ENCODE peak calls at places on chromosomes 16 and 17, in six cellular contexts. One of them, this sample, is unnamed.

GRCh38 chr17:14772776-14773175 is 471.9 kb downstream of the HS3ST3B1 start:
- DNase-seq in sigmoid colon: no peak
- DNase-seq in ovary: no peak
- DNase-seq in tibial nerve: no peak
- DNase-seq in OCI-LY7: no peak
- DNase-seq in Peyer's patch: no peak
- DNase-seq in this sample: no peak

GRCh38 chr17:48749621-48750553 is 21.3 kb upstream of the HOXB13 start:
- DNase-seq in Peyer's patch: no peak
- DNase-seq in sigmoid colon: no peak
- DNase-seq in OCI-LY7: no peak
- DNase-seq in ovary: no peak
- DNase-seq in tibial nerve: no peak
- DNase-seq in this sample: no peak

GRCh38 chr17:64393000-64393402 is 2.3 kb upstream of the PECAM1 start:
- DNase-seq in ovary: no peak
- DNase-seq in sigmoid colon: no peak
- DNase-seq in Peyer's patch: peak
- DNase-seq in OCI-LY7: no peak
- DNase-seq in tibial nerve: no peak
- DNase-seq in this sample: peak

GRCh38 chr17:12719948-12720347 is 54.3 kb downstream of the MYOCD start:
- DNase-seq in ovary: no peak
- DNase-seq in OCI-LY7: no peak
- DNase-seq in sigmoid colon: no peak
- DNase-seq in tibial nerve: no peak
- DNase-seq in Peyer's patch: no peak
- DNase-seq in this sample: no peak

GRCh38 chr17:51853857-51854256 is 304.7 kb downstream of the CA10 start:
- DNase-seq in sigmoid colon: no peak
- DNase-seq in OCI-LY7: no peak
- DNase-seq in Peyer's patch: no peak
- DNase-seq in tibial nerve: no peak
- DNase-seq in ovary: no peak
- DNase-seq in this sample: no peak

GRCh38 chr16:67397812-67398545 is 4.7 kb upstream of the TPPP3 start:
- DNase-seq in Peyer's patch: no peak
- DNase-seq in ovary: no peak
- DNase-seq in sigmoid colon: no peak
- DNase-seq in tibial nerve: no peak
- DNase-seq in OCI-LY7: peak
- DNase-seq in this sample: no peak

GRCh38 chr16:49556252-49557069 is 182.9 kb downstream of the C16orf78 start:
- DNase-seq in sigmoid colon: no peak
- DNase-seq in tibial nerve: no peak
- DNase-seq in Peyer's patch: no peak
- DNase-seq in ovary: no peak
- DNase-seq in OCI-LY7: peak
- DNase-seq in this sample: no peak

GRCh38 chr17:2926019-2926650 is 129.9 kb downstream of the RAP1GAP2 start:
- DNase-seq in ovary: no peak
- DNase-seq in tibial nerve: no peak
- DNase-seq in Peyer's patch: no peak
- DNase-seq in sigmoid colon: no peak
- DNase-seq in OCI-LY7: no peak
- DNase-seq in this sample: no peak

GRCh38 chr17:6166492-6167179 is 96.5 kb downstream of the WSCD1 start:
- DNase-seq in tibial nerve: no peak
- DNase-seq in Peyer's patch: no peak
- DNase-seq in sigmoid colon: no peak
- DNase-seq in ovary: no peak
- DNase-seq in OCI-LY7: no peak
- DNase-seq in this sample: no peak

GRCh38 chr17:17391575-17392370 is 85.0 kb upstream of the MED9 start:
- DNase-seq in ovary: no peak
- DNase-seq in OCI-LY7: peak
- DNase-seq in tibial nerve: no peak
- DNase-seq in Peyer's patch: peak
- DNase-seq in sigmoid colon: no peak
- DNase-seq in this sample: peak

GRCh38 chr16:89051521-89052166 is 42.0 kb upstream of the ACSF3 start:
- DNase-seq in OCI-LY7: no peak
- DNase-seq in tibial nerve: no peak
- DNase-seq in sigmoid colon: no peak
- DNase-seq in ovary: no peak
- DNase-seq in Peyer's patch: no peak
- DNase-seq in this sample: no peak

GRCh38 chr16:3149630-3150345 is 15.0 kb downstream of the ZNF213 start:
- DNase-seq in sigmoid colon: peak
- DNase-seq in ovary: peak
- DNase-seq in Peyer's patch: peak
- DNase-seq in OCI-LY7: peak
- DNase-seq in tibial nerve: peak
- DNase-seq in this sample: peak

GRCh38 chr17:37844158-37844976 is 79.8 kb upstream of the TBC1D3K start:
- DNase-seq in OCI-LY7: peak
- DNase-seq in Peyer's patch: peak
- DNase-seq in sigmoid colon: no peak
- DNase-seq in tibial nerve: peak
- DNase-seq in ovary: peak
- DNase-seq in this sample: peak

GRCh38 chr17:79405823-79406222 is 205.0 kb downstream of the RBFOX3 start:
- DNase-seq in sigmoid colon: no peak
- DNase-seq in OCI-LY7: no peak
- DNase-seq in Peyer's patch: no peak
- DNase-seq in ovary: no peak
- DNase-seq in tibial nerve: no peak
- DNase-seq in this sample: no peak

GRCh38 chr17:15485045-15485444 is 17.6 kb upstream of the CDRT4 start:
- DNase-seq in tibial nerve: no peak
- DNase-seq in OCI-LY7: no peak
- DNase-seq in ovary: no peak
- DNase-seq in sigmoid colon: peak
- DNase-seq in Peyer's patch: no peak
- DNase-seq in this sample: no peak

GRCh38 chr16:13453325-13453724 is 466.6 kb upstream of the ERCC4 start:
- DNase-seq in tibial nerve: no peak
- DNase-seq in Peyer's patch: no peak
- DNase-seq in OCI-LY7: no peak
- DNase-seq in sigmoid colon: no peak
- DNase-seq in ovary: no peak
- DNase-seq in this sample: no peak

GRCh38 chr16:20768121-20768520 is 4.3 kb downstream of the ACSM3 start:
- DNase-seq in tibial nerve: no peak
- DNase-seq in Peyer's patch: no peak
- DNase-seq in ovary: no peak
- DNase-seq in sigmoid colon: no peak
- DNase-seq in OCI-LY7: no peak
- DNase-seq in this sample: no peak

GRCh38 chr16:2712063-2712441 is 8.0 kb downstream of the PRSS27 start:
- DNase-seq in tibial nerve: no peak
- DNase-seq in OCI-LY7: no peak
- DNase-seq in sigmoid colon: peak
- DNase-seq in ovary: no peak
- DNase-seq in Peyer's patch: no peak
- DNase-seq in this sample: no peak

GRCh38 chr17:9236286-9237052 is 215.2 kb downstream of the NTN1 start:
- DNase-seq in tibial nerve: no peak
- DNase-seq in ovary: no peak
- DNase-seq in Peyer's patch: no peak
- DNase-seq in OCI-LY7: no peak
- DNase-seq in sigmoid colon: no peak
- DNase-seq in this sample: no peak

GRCh38 chr16:81012974-81013373 is 6.0 kb downstream of the CENPN start:
- DNase-seq in ovary: no peak
- DNase-seq in Peyer's patch: no peak
- DNase-seq in sigmoid colon: no peak
- DNase-seq in tibial nerve: no peak
- DNase-seq in OCI-LY7: no peak
- DNase-seq in this sample: no peak

GRCh38 chr16:80620656-80621605 is 80.1 kb downstream of the DYNLRB2 start:
- DNase-seq in OCI-LY7: no peak
- DNase-seq in Peyer's patch: no peak
- DNase-seq in ovary: no peak
- DNase-seq in tibial nerve: no peak
- DNase-seq in sigmoid colon: no peak
- DNase-seq in this sample: no peak

GRCh38 chr17:29032067-29032551 is 10.8 kb upstream of the PIPOX start:
- DNase-seq in sigmoid colon: no peak
- DNase-seq in Peyer's patch: no peak
- DNase-seq in tibial nerve: no peak
- DNase-seq in OCI-LY7: no peak
- DNase-seq in ovary: no peak
- DNase-seq in this sample: no peak

GRCh38 chr16:22205577-22206012 is 483 bp upstream of the EEF2K start:
- DNase-seq in Peyer's patch: no peak
- DNase-seq in ovary: no peak
- DNase-seq in tibial nerve: no peak
- DNase-seq in sigmoid colon: no peak
- DNase-seq in OCI-LY7: no peak
- DNase-seq in this sample: no peak

GRCh38 chr17:31573047-31573446 is 181.6 kb downstream of the RAB11FIP4 start:
- DNase-seq in OCI-LY7: no peak
- DNase-seq in tibial nerve: no peak
- DNase-seq in ovary: no peak
- DNase-seq in sigmoid colon: no peak
- DNase-seq in Peyer's patch: no peak
- DNase-seq in this sample: no peak

GRCh38 chr16:77169650-77170236 is 21.2 kb upstream of the MON1B start:
- DNase-seq in OCI-LY7: peak
- DNase-seq in tibial nerve: no peak
- DNase-seq in Peyer's patch: peak
- DNase-seq in ovary: no peak
- DNase-seq in sigmoid colon: no peak
- DNase-seq in this sample: no peak

GRCh38 chr17:43845772-43846171 is 1.2 kb upstream of the CD300LG start:
- DNase-seq in sigmoid colon: no peak
- DNase-seq in ovary: no peak
- DNase-seq in Peyer's patch: no peak
- DNase-seq in OCI-LY7: no peak
- DNase-seq in tibial nerve: no peak
- DNase-seq in this sample: no peak
- H3K27ac ChIP-seq in sigmoid colon: peak
- H3K27ac ChIP-seq in ovary: no peak
- H3K27ac ChIP-seq in Peyer's patch: no peak
- H3K27ac ChIP-seq in OCI-LY7: no peak
- H3K27ac ChIP-seq in tibial nerve: no peak
- H3K27ac ChIP-seq in this sample: no peak

GRCh38 chr17:44467108-44467507 is 36.1 kb downstream of the GPATCH8 start:
- DNase-seq in tibial nerve: no peak
- DNase-seq in OCI-LY7: no peak
- DNase-seq in Peyer's patch: no peak
- DNase-seq in ovary: no peak
- DNase-seq in sigmoid colon: no peak
- DNase-seq in this sample: no peak
- H3K27ac ChIP-seq in tibial nerve: no peak
- H3K27ac ChIP-seq in OCI-LY7: no peak
- H3K27ac ChIP-seq in Peyer's patch: no peak
- H3K27ac ChIP-seq in ovary: no peak
- H3K27ac ChIP-seq in sigmoid colon: peak
- H3K27ac ChIP-seq in this sample: no peak

GRCh38 chr16:11149011-11149616 is 106.9 kb downstream of the SOCS1 start:
- DNase-seq in OCI-LY7: no peak
- DNase-seq in tibial nerve: no peak
- DNase-seq in ovary: no peak
- DNase-seq in sigmoid colon: no peak
- DNase-seq in Peyer's patch: no peak
- DNase-seq in this sample: no peak
- H3K27ac ChIP-seq in OCI-LY7: no peak
- H3K27ac ChIP-seq in tibial nerve: no peak
- H3K27ac ChIP-seq in ovary: no peak
- H3K27ac ChIP-seq in sigmoid colon: no peak
- H3K27ac ChIP-seq in Peyer's patch: no peak
- H3K27ac ChIP-seq in this sample: no peak

GRCh38 chr17:43030137-43030767 is 5.2 kb downstream of the RND2 start:
- DNase-seq in OCI-LY7: no peak
- DNase-seq in Peyer's patch: no peak
- DNase-seq in ovary: no peak
- DNase-seq in sigmoid colon: no peak
- DNase-seq in tibial nerve: no peak
- DNase-seq in this sample: no peak
- H3K27ac ChIP-seq in OCI-LY7: no peak
- H3K27ac ChIP-seq in Peyer's patch: no peak
- H3K27ac ChIP-seq in ovary: no peak
- H3K27ac ChIP-seq in sigmoid colon: peak
- H3K27ac ChIP-seq in tibial nerve: no peak
- H3K27ac ChIP-seq in this sample: no peak

DNA sequence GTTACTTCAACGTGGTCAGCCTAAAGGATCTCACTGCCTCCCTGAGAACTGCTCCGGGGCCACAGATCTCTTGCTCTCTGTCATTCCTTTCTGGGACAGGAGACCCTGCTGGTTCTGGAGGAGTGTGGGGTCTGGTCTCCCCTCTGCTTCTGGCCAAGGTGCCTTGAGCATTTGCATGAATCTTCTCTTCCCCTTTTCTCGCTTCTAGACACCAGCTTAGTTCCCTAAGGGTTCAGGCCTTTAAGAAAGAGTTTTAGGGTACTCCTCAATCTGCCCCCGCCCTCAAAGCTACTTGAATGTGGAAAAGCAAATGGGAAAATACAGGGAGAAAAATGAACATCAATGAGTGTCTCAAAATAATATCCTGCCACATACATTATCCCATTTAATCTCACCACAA is 48.1 kb downstream of the WSB1 start:
- DNase-seq in Peyer's patch: no peak
- DNase-seq in ovary: no peak
- DNase-seq in tibial nerve: no peak
- DNase-seq in OCI-LY7: no peak
- DNase-seq in sigmoid colon: no peak
- DNase-seq in this sample: no peak
- H3K27ac ChIP-seq in Peyer's patch: no peak
- H3K27ac ChIP-seq in ovary: no peak
- H3K27ac ChIP-seq in tibial nerve: no peak
- H3K27ac ChIP-seq in OCI-LY7: no peak
- H3K27ac ChIP-seq in sigmoid colon: no peak
- H3K27ac ChIP-seq in this sample: no peak

GRCh38 chr17:59329558-59330313 is 1.7 kb upstream of the YPEL2 start:
- DNase-seq in OCI-LY7: peak
- DNase-seq in Peyer's patch: peak
- DNase-seq in tibial nerve: peak
- DNase-seq in ovary: peak
- DNase-seq in sigmoid colon: peak
- DNase-seq in this sample: peak

GRCh38 chr17:59328534-59329095 is 2.8 kb upstream of the YPEL2 start:
- DNase-seq in Peyer's patch: no peak
- DNase-seq in sigmoid colon: no peak
- DNase-seq in tibial nerve: no peak
- DNase-seq in ovary: no peak
- DNase-seq in OCI-LY7: no peak
- DNase-seq in this sample: no peak

GRCh38 chr17:59331129-59331928 is at the start of gene YPEL2:
- DNase-seq in ovary: peak
- DNase-seq in tibial nerve: peak
- DNase-seq in OCI-LY7: peak
- DNase-seq in sigmoid colon: peak
- DNase-seq in Peyer's patch: peak
- DNase-seq in this sample: peak

GRCh38 chr17:59331929-59332889 is 754 bp downstream of the YPEL2 start:
- DNase-seq in ovary: peak
- DNase-seq in sigmoid colon: peak
- DNase-seq in tibial nerve: peak
- DNase-seq in OCI-LY7: peak
- DNase-seq in Peyer's patch: peak
- DNase-seq in this sample: peak

GRCh38 chr17:59330314-59330942 is 1.0 kb upstream of the YPEL2 start:
- DNase-seq in sigmoid colon: peak
- DNase-seq in tibial nerve: peak
- DNase-seq in OCI-LY7: no peak
- DNase-seq in ovary: peak
- DNase-seq in Peyer's patch: peak
- DNase-seq in this sample: no peak
- H3K27ac ChIP-seq in sigmoid colon: peak
- H3K27ac ChIP-seq in tibial nerve: peak
- H3K27ac ChIP-seq in OCI-LY7: peak
- H3K27ac ChIP-seq in ovary: no peak
- H3K27ac ChIP-seq in Peyer's patch: peak
- H3K27ac ChIP-seq in this sample: peak